ENCODE peak calls at places on chromosomes 12 and 14, in nine cellular contexts. U, G, R, I, D, O, B, Y and N are unnamed samples.

GRCh38 chr12:65825573-65826512 is 1.6 kb downstream of the HMGA2 start:
- DNase-seq in I (peak), G (no peak), Y (peak), R (no peak), D (peak), O (no peak), U (no peak), B (peak), N (peak)

GRCh38 chr12:30045171-30045570 is 261.4 kb upstream of the TMTC1 start:
- DNase-seq in U (no peak), D (no peak), B (no peak), G (no peak), O (no peak), Y (no peak), I (no peak), R (no peak), N (no peak)

GRCh38 chr14:21039585-21040369 is 2.4 kb upstream of the RNASE7 start:
- DNase-seq in U (peak), Y (peak), I (peak), O (no peak), B (peak), R (peak), D (peak), G (peak), N (no peak)

GRCh38 chr12:54370218-54370730 is 6.0 kb upstream of the GPR84 start:
- DNase-seq in U (peak), G (no peak), Y (peak), I (no peak), B (peak), D (peak), O (no peak), R (peak), N (peak)

GRCh38 chr14:79661762-79662161 is 549.5 kb downstream of the DIO2 start:
- DNase-seq in I (no peak), R (no peak), Y (no peak), O (no peak), B (no peak), D (no peak), U (peak), G (no peak), N (no peak)

GRCh38 chr12:120902846-120903381 is 1.2 kb downstream of the SPPL3 start:
- DNase-seq in G (no peak), D (no peak), B (no peak), Y (no peak), U (no peak), O (no peak), R (no peak), I (no peak), N (no peak)

GRCh38 chr12:91704446-91704845 is 441.2 kb downstream of the BTG1 start:
- DNase-seq in R (no peak), G (no peak), I (no peak), Y (no peak), D (no peak), U (peak), O (no peak), B (no peak), N (peak)

GRCh38 chr14:92581966-92582566 is 68.5 kb downstream of the RIN3 start:
- DNase-seq in D (no peak), G (no peak), Y (no peak), U (no peak), I (no peak), R (no peak), O (no peak), B (no peak), N (no peak)

GRCh38 chr12:120563495-120563894 is 17.7 kb downstream of the POP5 start:
- DNase-seq in G (no peak), U (no peak), B (no peak), D (no peak), Y (no peak), O (no peak), I (no peak), R (no peak), N (no peak)

GRCh38 chr14:46820291-46820690 is 168.7 kb upstream of the RPL10L start:
- DNase-seq in R (no peak), O (no peak), I (no peak), Y (no peak), B (no peak), U (no peak), D (no peak), G (no peak), N (no peak)

GRCh38 chr12:124422570-124423523 is 128.0 kb downstream of the RFLNA start:
- DNase-seq in G (peak), U (peak), O (no peak), B (peak), D (no peak), Y (peak), R (peak), I (peak), N (peak)
- H3K4me3 ChIP-seq in G (peak), U (peak), O (no peak), B (peak), D (no peak), Y (no peak), R (peak), I (peak), N (peak)

GRCh38 chr14:96060161-96060933 is 21.2 kb downstream of the C14orf132 start:
- DNase-seq in G (no peak), D (no peak), R (no peak), B (no peak), I (no peak), O (no peak), U (no peak), Y (no peak), N (no peak)
- H3K4me3 ChIP-seq in G (no peak), D (no peak), R (no peak), B (no peak), I (no peak), O (no peak), U (no peak), Y (no peak), N (no peak)

GRCh38 chr12:71665109-71665476 is 992 bp downstream of the THAP2 start:
- DNase-seq in G (no peak), R (no peak), D (no peak), B (no peak), Y (no peak), I (no peak), U (no peak), O (no peak), N (no peak)

GRCh38 chr12:71664411-71665108 is 459 bp downstream of the THAP2 start:
- DNase-seq in Y (no peak), D (no peak), I (no peak), G (no peak), R (no peak), O (no peak), U (no peak), B (no peak), N (no peak)

GRCh38 chr12:71662861-71663560 is 637 bp downstream of the ZFC3H1 start:
- DNase-seq in B (peak), I (peak), G (no peak), D (peak), O (peak), U (peak), R (peak), Y (peak), N (peak)

GRCh38 chr12:71663561-71664410 is at the start of the genes THAP2 and ZFC3H1:
- DNase-seq in I (peak), G (peak), B (peak), O (peak), D (peak), Y (peak), U (peak), R (peak), N (peak)

DNA sequence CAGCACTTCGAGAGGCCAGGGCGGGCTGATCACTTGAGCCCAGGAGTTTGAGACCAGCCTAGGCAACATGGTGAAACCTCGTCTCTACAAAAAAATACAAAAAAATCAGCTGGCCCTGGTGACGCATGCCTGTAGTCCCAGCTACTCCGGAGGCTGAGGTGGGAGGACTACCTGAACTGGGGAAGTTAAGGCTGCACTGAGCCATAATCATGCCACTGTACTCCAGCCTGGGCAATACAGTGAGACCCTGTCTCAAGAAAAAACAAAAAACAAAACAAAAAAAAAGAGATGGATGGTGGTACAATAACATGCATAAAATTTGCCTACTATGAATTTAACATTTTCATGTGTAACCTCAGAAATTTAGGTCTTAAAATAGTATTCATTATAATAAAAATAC is 2.2 kb downstream of the THAP2 start:
- DNase-seq in O (no peak), Y (no peak), D (no peak), B (no peak), I (no peak), G (no peak), R (no peak), U (no peak), N (no peak)
- H3K4me3 ChIP-seq in O (no peak), Y (no peak), D (peak), B (no peak), I (no peak), G (no peak), R (no peak), U (no peak), N (no peak)

GRCh38 chr12:62604373-62604772 is 137.7 kb downstream of the MON2 start:
- DNase-seq in U (no peak), I (no peak), Y (no peak), R (no peak), O (no peak), D (no peak), B (no peak), G (no peak), N (no peak)

GRCh38 chr12:62603811-62604098 is 137.1 kb downstream of the MON2 start:
- DNase-seq in D (no peak), Y (no peak), R (no peak), O (no peak), U (no peak), B (no peak), G (no peak), I (no peak), N (no peak)

GRCh38 chr12:62605972-62606371 is 139.3 kb downstream of the MON2 start:
- DNase-seq in Y (no peak), D (no peak), I (no peak), U (no peak), B (no peak), O (no peak), G (no peak), R (no peak), N (no peak)

GRCh38 chr12:62603061-62603810 is 136.6 kb downstream of the MON2 start:
- DNase-seq in U (peak), O (peak), R (peak), Y (peak), D (peak), B (peak), I (peak), G (peak), N (peak)

GRCh38 chr12:62604856-62605255 is 138.2 kb downstream of the MON2 start:
- DNase-seq in Y (no peak), R (no peak), U (peak), O (no peak), G (no peak), D (no peak), I (no peak), B (peak), N (no peak)
- H3K4me3 ChIP-seq in Y (no peak), R (peak), U (peak), O (no peak), G (peak), D (peak), I (peak), B (peak), N (peak)